ENCODE peak calls at places on chromosomes 7 and 10, in five cellular contexts. C is keratinocyte, Z is esophagus muscularis mucosa, T is GM23248, I is right lobe of liver. V is an unnamed sample. For H3K4me1 and H3K9me3, the result is how much of the 10 kb centered on the place peaks cover.

GRCh38 chr10:32937824-32938482 is 20.1 kb downstream of the ITGB1 start:
- DNase-seq in I (no peak), C (no peak), Z (no peak), T (peak), V (no peak)

GRCh38 chr10:76717141-76717540 is 920.5 kb downstream of the KCNMA1 start:
- DNase-seq in Z (no peak), C (no peak), T (peak), I (no peak), V (no peak)

GRCh38 chr7:45986355-45987298 is 65.6 kb upstream of the IGFBP3 start:
- DNase-seq in I (no peak), Z (peak), C (no peak), T (no peak), V (no peak)

GRCh38 chr10:130756651-130757050 is 554.9 kb downstream of the TCERG1L start:
- DNase-seq in T (no peak), I (peak), Z (no peak), C (no peak), V (no peak)

GRCh38 chr7:133846203-133846945 is 280.8 kb upstream of the LRGUK start:
- DNase-seq in Z (no peak), T (no peak), I (no peak), C (no peak), V (no peak)

GRCh38 chr7:12716722-12717121 is 29.3 kb downstream of the ARL4A start:
- DNase-seq in C (no peak), I (no peak), T (no peak), Z (no peak), V (no peak)

GRCh38 chr10:110387983-110388681 is 83.4 kb upstream of the SMNDC1 start:
- DNase-seq in T (no peak), Z (no peak), I (no peak), C (no peak), V (peak)

GRCh38 chr7:95276114-95276513 is 48.2 kb downstream of the PON1 start:
- DNase-seq in I (no peak), C (no peak), Z (no peak), T (no peak), V (no peak)

GRCh38 chr7:131221061-131221460 is 106.6 kb upstream of the MKLN1 start:
- DNase-seq in C (no peak), I (no peak), T (no peak), Z (peak), V (no peak)

GRCh38 chr10:13526952-13527863 is 1.6 kb downstream of the BEND7 start:
- DNase-seq in C (peak), I (no peak), T (peak), Z (no peak), V (no peak)

GRCh38 chr10:129908406-129908805 is 55.7 kb downstream of the EBF3 start:
- DNase-seq in Z (no peak), T (no peak), C (no peak), I (no peak), V (no peak)

GRCh38 chr7:130151591-130152269 is 53.5 kb downstream of the TMEM209 start:
- DNase-seq in Z (no peak), T (peak), I (no peak), C (no peak), V (peak)

GRCh38 chr10:2839081-2839725 is 228.1 kb upstream of the PFKP start:
- DNase-seq in C (no peak), I (peak), T (peak), Z (peak), V (no peak)

GRCh38 chr10:31602541-31603244 is 283.7 kb downstream of the ZEB1 start:
- DNase-seq in I (peak), Z (peak), T (peak), C (peak), V (no peak)

GRCh38 chr10:124384591-124385190 is 34.0 kb downstream of the OAT start:
- DNase-seq in T (no peak), C (no peak), I (no peak), Z (no peak), V (no peak)

DNA sequence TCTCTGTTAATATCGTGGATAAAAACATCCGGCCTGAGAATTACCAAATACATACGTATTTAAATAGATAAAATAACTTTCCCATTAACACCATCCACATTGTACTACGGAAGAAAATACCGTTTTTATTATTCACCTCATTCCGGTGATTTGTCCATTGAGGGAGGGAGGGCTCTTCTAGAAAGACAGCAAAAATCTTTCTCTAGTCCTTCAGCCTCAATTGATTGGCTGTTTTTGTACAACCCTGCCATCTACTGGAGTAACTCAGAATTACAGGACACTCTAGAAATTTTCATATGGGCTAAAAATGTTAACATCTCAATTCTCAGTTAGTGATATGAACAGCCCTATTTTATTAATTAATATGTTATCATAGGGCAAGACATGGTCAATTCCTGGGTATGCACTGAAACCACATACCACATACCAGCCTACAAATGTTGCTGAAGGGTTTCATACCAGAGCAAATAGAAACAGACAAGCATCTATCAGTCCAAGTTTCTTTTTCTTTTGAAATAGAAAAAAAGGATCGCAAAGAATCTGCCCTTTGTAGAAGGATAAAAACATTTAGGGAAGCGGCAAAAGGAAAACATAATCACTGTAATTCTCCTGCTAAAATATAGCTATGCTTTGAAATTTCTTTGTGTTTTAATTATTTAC is 55.8 kb upstream of the CDCA7L start:
- DNase-seq in T (peak), Z (peak), I (no peak), C (peak), V (peak)
- H3K4me3 ChIP-seq in T (peak), Z (no peak), I (no peak), C (peak), V (no peak)

GRCh38 chr10:103789771-103790201 is 65.6 kb downstream of the SH3PXD2A start:
- DNase-seq in I (no peak), Z (no peak), C (peak), T (no peak), V (no peak)
- H3K4me1 ChIP-seq in I (under half), Z (under half), C (half or more), T (under half), V (under half)

GRCh38 chr7:157348548-157348947 is 11.7 kb downstream of the DNAJB6 start:
- DNase-seq in I (no peak), C (no peak), Z (no peak), T (no peak), V (no peak)
- H3K9me3 ChIP-seq in I (under half), C (under half), Z (under half), T (under half), V (under half)

GRCh38 chr7:54664235-54665228 is 94.5 kb downstream of the SEC61G start:
- DNase-seq in C (no peak), T (peak), Z (no peak), I (peak), V (no peak)
- H3K4me3 ChIP-seq in C (peak), T (peak), Z (peak), I (peak), V (no peak)

GRCh38 chr7:219581-220150 is 27.3 kb downstream of the FAM20C start:
- DNase-seq in Z (no peak), T (no peak), C (no peak), I (no peak), V (no peak)

GRCh38 chr7:216360-217300 is 24.3 kb downstream of the FAM20C start:
- DNase-seq in I (no peak), T (no peak), C (no peak), Z (no peak), V (no peak)

GRCh38 chr7:217781-218180 is 25.4 kb downstream of the FAM20C start:
- DNase-seq in C (no peak), I (no peak), T (no peak), Z (no peak), V (no peak)

GRCh38 chr7:218896-219580 is 26.7 kb downstream of the FAM20C start:
- DNase-seq in I (no peak), T (no peak), Z (no peak), C (no peak), V (no peak)

GRCh38 chr7:218316-218715 is 25.9 kb downstream of the FAM20C start:
- DNase-seq in I (peak), Z (no peak), C (no peak), T (no peak), V (no peak)
- H3K4me1 ChIP-seq in I (half or more), Z (under half), C (under half), T (under half), V (under half)